ENCODE peak calls at places on chromosomes 11 and 22, in eight cellular contexts. E is neural progenitor cell; I is upper lobe of right lung; N is thoracic aorta; J is adrenal gland; B is heart right ventricle; O is CD8-positive, alpha-beta memory T cell; Z is cardiac muscle cell. V is an unnamed sample. For H3K27me3, the result is how much of the 10 kb centered on the place peaks cover.

GRCh38 chr22:42326786-42327185 is 56.3 kb upstream of the TCF20 start:
- DNase-seq in E (no peak), I (no peak), N (no peak), J (no peak), B (no peak), O (no peak), Z (no peak), V (no peak)

GRCh38 chr11:13362596-13363109 is 85.1 kb downstream of the BMAL1 start:
- DNase-seq in E (no peak), I (no peak), N (no peak), J (no peak), B (no peak), O (no peak), Z (no peak), V (no peak)

GRCh38 chr11:121119444-121119843 is 18.4 kb downstream of the TECTA start:
- DNase-seq in E (no peak), I (no peak), N (no peak), J (no peak), B (no peak), O (no peak), Z (no peak), V (no peak)

GRCh38 chr11:24356501-24356900 is 140.4 kb upstream of the LUZP2 start:
- DNase-seq in E (peak), I (no peak), N (no peak), J (no peak), B (no peak), O (no peak), Z (peak), V (no peak)

GRCh38 chr11:102313225-102313940 is 3.9 kb upstream of the BIRC3 start:
- DNase-seq in E (no peak), I (no peak), N (no peak), J (no peak), B (no peak), O (no peak), Z (no peak), V (no peak)

GRCh38 chr22:30992565-30992964 is 23.5 kb downstream of the TUG1 start:
- DNase-seq in E (no peak), I (no peak), N (no peak), J (peak), B (no peak), O (no peak), Z (no peak), V (no peak)

GRCh38 chr11:109960831-109961230 is 132.4 kb upstream of the ZC3H12C start:
- DNase-seq in E (peak), I (no peak), N (no peak), J (peak), B (peak), O (no peak), Z (no peak), V (no peak)

GRCh38 chr11:132792341-132793140 is 739.8 kb downstream of the OPCML start:
- DNase-seq in E (peak), I (no peak), N (no peak), J (no peak), B (no peak), O (no peak), Z (peak), V (no peak)

GRCh38 chr11:47186076-47186936 is at the start of gene PACSIN3:
- DNase-seq in E (peak), I (peak), N (no peak), J (peak), B (peak), O (peak), Z (peak), V (no peak)

GRCh38 chr11:102560555-102561011 is 30.0 kb upstream of the MMP7 start:
- DNase-seq in E (no peak), I (no peak), N (no peak), J (no peak), B (no peak), O (no peak), Z (no peak), V (no peak)

GRCh38 chr22:16807109-16807508 is 18.1 kb downstream of the XKR3 start:
- DNase-seq in E (no peak), I (no peak), N (no peak), J (no peak), B (no peak), O (no peak), Z (no peak), V (no peak)

GRCh38 chr11:104772806-104773241 is 125.4 kb downstream of the CASP12 start:
- DNase-seq in E (no peak), I (no peak), N (no peak), J (no peak), B (peak), O (no peak), Z (no peak), V (peak)

GRCh38 chr11:57781529-57781943 is 19.9 kb downstream of the CTNND1 start:
- DNase-seq in E (peak), I (peak), N (no peak), J (no peak), B (peak), O (no peak), Z (peak), V (no peak)

GRCh38 chr22:38792833-38793232 is 1.1 kb downstream of the DNAL4 start:
- DNase-seq in E (no peak), I (no peak), N (no peak), J (no peak), B (no peak), O (no peak), Z (no peak), V (no peak)

GRCh38 chr11:41256060-41256459 is 203.4 kb downstream of the LRRC4C start:
- DNase-seq in E (no peak), I (no peak), N (no peak), J (no peak), B (no peak), O (no peak), Z (no peak), V (no peak)

GRCh38 chr22:27687984-27688545 is 113.5 kb downstream of the MN1 start:
- DNase-seq in E (no peak), I (no peak), N (no peak), J (no peak), B (no peak), O (no peak), Z (no peak), V (no peak)

GRCh38 chr11:108223449-108224149 is 732 bp downstream of the ATM start:
- DNase-seq in E (no peak), I (no peak), N (no peak), J (no peak), B (no peak), O (no peak), Z (no peak), V (no peak)

GRCh38 chr11:45110562-45110961 is 35.9 kb upstream of the PRDM11 start:
- DNase-seq in E (peak), I (no peak), N (no peak), J (no peak), B (peak), O (no peak), Z (peak), V (no peak)

GRCh38 chr22:29203456-29203855 is 2.2 kb upstream of the EMID1 start:
- DNase-seq in E (no peak), I (no peak), N (no peak), J (no peak), B (no peak), O (no peak), Z (no peak), V (no peak)

GRCh38 chr11:6962141-6962540 is 35.9 kb downstream of the ZNF215 start:
- DNase-seq in E (peak), I (no peak), N (no peak), J (no peak), B (no peak), O (no peak), Z (peak), V (no peak)

GRCh38 chr11:9756461-9756860 is 92.6 kb downstream of the SWAP70 start:
- DNase-seq in E (no peak), I (no peak), N (no peak), J (no peak), B (no peak), O (no peak), Z (no peak), V (no peak)

GRCh38 chr11:126359431-126360048 is 4.1 kb downstream of the ST3GAL4 start:
- DNase-seq in E (no peak), I (peak), N (no peak), J (peak), B (peak), O (no peak), Z (no peak), V (no peak)

GRCh38 chr11:68002943-68003845 is 703 bp downstream of the UNC93B1 start:
- DNase-seq in E (peak), I (peak), N (no peak), J (peak), B (no peak), O (peak), Z (peak), V (no peak)

GRCh38 chr11:64253481-64253880 is 2.2 kb downstream of the PLCB3 start:
- DNase-seq in E (no peak), I (peak), N (no peak), J (peak), B (no peak), O (no peak), Z (no peak), V (no peak)

GRCh38 chr11:46675288-46675851 is 25.0 kb downstream of the ARHGAP1 start:
- DNase-seq in E (no peak), I (peak), N (no peak), J (peak), B (peak), O (no peak), Z (no peak), V (no peak)

GRCh38 chr22:27045103-27045940 is 387.9 kb downstream of the MIAT start:
- DNase-seq in E (no peak), I (no peak), N (no peak), J (no peak), B (no peak), O (no peak), Z (no peak), V (peak)

GRCh38 chr22:27546157-27546556 is 255.4 kb downstream of the MN1 start:
- DNase-seq in E (no peak), I (no peak), N (no peak), J (no peak), B (no peak), O (no peak), Z (no peak), V (no peak)

GRCh38 chr11:35751664-35752061 is 89.1 kb downstream of the TRIM44 start:
- DNase-seq in E (no peak), I (no peak), N (no peak), J (no peak), B (no peak), O (no peak), Z (no peak), V (peak)

GRCh38 chr11:95829580-95830259 is 39.4 kb downstream of the CEP57 start:
- DNase-seq in E (no peak), I (no peak), N (no peak), J (no peak), B (no peak), O (no peak), Z (no peak), V (no peak)

GRCh38 chr11:57772562-57772961 is 11.0 kb downstream of the CTNND1 start:
- DNase-seq in E (no peak), I (no peak), N (no peak), J (no peak), B (no peak), O (no peak), Z (no peak), V (no peak)

GRCh38 chr11:69637956-69638871 is 2.7 kb upstream of the CCND1 start:
- DNase-seq in E (peak), I (peak), N (no peak), J (peak), B (peak), O (no peak), Z (peak), V (no peak)

GRCh38 chr11:86108146-86108545 is 39.3 kb upstream of the PICALM start:
- DNase-seq in E (no peak), I (no peak), N (no peak), J (no peak), B (no peak), O (no peak), Z (no peak), V (no peak)

GRCh38 chr11:62004473-62004872 is 37.0 kb upstream of the FTH1 start:
- DNase-seq in E (no peak), I (no peak), N (peak), J (peak), B (no peak), O (no peak), Z (no peak), V (no peak)

GRCh38 chr22:20424937-20425587 is 12.6 kb downstream of the SCARF2 start:
- DNase-seq in E (peak), I (peak), N (no peak), J (peak), B (peak), O (no peak), Z (no peak), V (no peak)

GRCh38 chr22:50609599-50609998 is 9.0 kb downstream of the MAPK8IP2 start:
- DNase-seq in E (no peak), I (no peak), N (no peak), J (no peak), B (no peak), O (no peak), Z (no peak), V (no peak)
- H3K27me3 ChIP-seq in E (under half), I (under half), N (under half), J (under half), B (under half), O (under half), Z (under half), V (half or more)

DNA sequence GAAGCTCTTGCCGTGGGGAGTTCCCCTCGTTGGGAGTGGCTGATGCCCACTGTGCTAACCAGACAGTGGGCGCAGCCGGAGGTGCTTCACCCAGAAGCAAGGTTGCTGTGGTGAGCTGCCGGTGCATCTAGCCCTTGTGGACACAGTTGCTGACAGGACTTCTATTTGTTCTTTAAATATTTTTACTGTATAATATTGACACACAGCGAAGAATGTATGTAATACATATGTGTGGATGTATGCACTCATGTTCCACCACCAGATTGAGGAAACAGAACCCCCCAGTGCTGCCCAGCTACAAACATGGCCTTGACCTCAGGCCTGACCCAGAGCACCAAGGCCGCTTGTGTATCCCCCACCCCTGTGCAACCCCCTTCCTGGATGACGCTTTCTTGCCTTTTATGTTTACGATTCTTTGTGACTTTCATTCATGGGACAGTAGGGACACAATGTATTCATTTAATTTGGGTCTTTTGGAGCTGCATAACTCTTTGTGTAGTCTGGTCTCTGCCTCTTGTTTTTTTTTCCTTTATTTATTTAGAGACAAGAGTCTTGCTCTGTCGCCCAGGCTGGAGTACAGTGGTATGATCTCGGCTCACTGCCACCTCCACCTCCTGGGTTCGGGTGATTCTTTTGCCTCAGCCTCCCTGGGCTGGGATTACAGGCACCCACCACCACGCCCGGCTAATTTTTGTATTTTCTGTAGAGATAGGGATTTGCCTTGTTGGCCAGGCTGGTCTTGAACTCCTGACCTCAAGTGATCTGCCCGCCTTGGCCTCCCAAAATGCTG is 132.6 kb downstream of the TBC1D22A start:
- DNase-seq in E (no peak), I (peak), N (no peak), J (no peak), B (no peak), O (no peak), Z (no peak), V (no peak)
- H3K27me3 ChIP-seq in E (under half), I (under half), N (under half), J (under half), B (under half), O (under half), Z (under half), V (under half)

GRCh38 chr11:131690776-131691557 is 320.6 kb downstream of the NTM start:
- DNase-seq in E (no peak), I (no peak), N (no peak), J (no peak), B (no peak), O (no peak), Z (no peak), V (no peak)
- H3K27me3 ChIP-seq in E (half or more), I (under half), N (under half), J (under half), B (under half), O (under half), Z (half or more), V (under half)

DNA sequence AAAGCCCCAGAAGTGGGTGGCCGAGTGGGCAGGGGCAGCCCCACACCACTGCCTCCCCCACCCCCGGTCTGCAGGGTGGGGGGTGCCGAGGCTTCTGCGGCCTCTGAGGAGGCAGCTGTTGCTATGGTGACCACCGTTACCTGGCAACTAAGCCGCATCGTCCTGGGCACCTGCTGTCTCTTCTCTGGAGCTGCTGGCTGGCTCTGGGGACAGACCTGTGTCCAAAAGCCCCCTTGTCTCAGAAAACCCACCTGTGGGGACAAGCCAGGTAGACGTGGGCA is 79.9 kb upstream of the PRR5 start:
- DNase-seq in E (peak), I (no peak), N (no peak), J (no peak), B (no peak), O (no peak), Z (no peak), V (no peak)
- H3K27me3 ChIP-seq in E (under half), I (under half), N (under half), J (under half), B (under half), O (under half), Z (under half), V (under half)

V was measured in kidney epithelial cell.